ENCODE peak calls at places on chromosomes 4 and X, in four cellular contexts. A, L, U and P are unnamed samples.

GRCh38 chr4:93710101-93710846 is 118.3 kb upstream of the ATOH1 start:
- DNase-seq in A (no peak), L (no peak), U (no peak), P (no peak)

GRCh38 chr4:66736593-66736992 is 808.7 kb downstream of the CENPC start:
- DNase-seq in A (no peak), L (no peak), U (no peak), P (no peak)

GRCh38 chrX:109886122-109886761 is 116.7 kb upstream of the TMEM164 start:
- DNase-seq in A (peak), L (peak), U (peak), P (no peak)

GRCh38 chr4:169270810-169271691 is at the start of gene SH3RF1:
- DNase-seq in A (peak), L (peak), U (peak), P (peak)

GRCh38 chr4:158302076-158302866 is 92.0 kb downstream of the TMEM144 start:
- DNase-seq in A (peak), L (peak), U (peak), P (peak)

GRCh38 chr4:57424231-57424897 is 314.2 kb upstream of the IGFBP7 start:
- DNase-seq in A (peak), L (peak), U (peak), P (peak)

GRCh38 chr4:40933272-40934053 is 183.7 kb downstream of the NSUN7 start:
- DNase-seq in A (peak), L (no peak), U (peak), P (peak)

GRCh38 chr4:76302856-76303438 is 3.6 kb upstream of the STBD1 start:
- DNase-seq in A (no peak), L (peak), U (no peak), P (no peak)

GRCh38 chr4:113645771-113646455 is 115.6 kb downstream of the CAMK2D start:
- DNase-seq in A (peak), L (peak), U (peak), P (peak)